ENCODE peak calls at places on chromosomes 2 and 18, in seven cellular contexts. One of them, this sample, is unnamed.

GRCh38 chr18:3246636-3247242 is 862 bp upstream of the MYL12A start:
- DNase-seq in choroid plexus epithelial cell: no peak
- DNase-seq in posterior vena cava: peak
- DNase-seq in neural crest cell: no peak
- DNase-seq in activated CD8-positive, alpha-beta memory T cell treated with anti-CD3 and anti-CD28 coated beads for 1 hour: no peak
- DNase-seq in activated CD4-positive, alpha-beta T cell treated with anti-CD3 and anti-CD28 coated beads, Interleukin-2, amount 10 ng/mL, durations not matched to agents 7 days and 5 days: peak
- DNase-seq in activated T-cell treated with anti-CD3 and anti-CD28 coated beads for 1 hour: no peak
- DNase-seq in this sample: peak

GRCh38 chr2:152740743-152741328 is 22.4 kb downstream of the ARL6IP6 start:
- DNase-seq in neural crest cell: no peak
- DNase-seq in posterior vena cava: no peak
- DNase-seq in activated CD8-positive, alpha-beta memory T cell treated with anti-CD3 and anti-CD28 coated beads for 1 hour: no peak
- DNase-seq in activated CD4-positive, alpha-beta T cell treated with anti-CD3 and anti-CD28 coated beads, Interleukin-2, amount 10 ng/mL, durations not matched to agents 7 days and 5 days: no peak
- DNase-seq in choroid plexus epithelial cell: peak
- DNase-seq in activated T-cell treated with anti-CD3 and anti-CD28 coated beads for 1 hour: no peak
- DNase-seq in this sample: no peak

GRCh38 chr2:224442092-224442999 is 40.4 kb upstream of the FAM124B start:
- DNase-seq in choroid plexus epithelial cell: peak
- DNase-seq in activated CD8-positive, alpha-beta memory T cell treated with anti-CD3 and anti-CD28 coated beads for 1 hour: no peak
- DNase-seq in activated CD4-positive, alpha-beta T cell treated with anti-CD3 and anti-CD28 coated beads, Interleukin-2, amount 10 ng/mL, durations not matched to agents 7 days and 5 days: peak
- DNase-seq in activated T-cell treated with anti-CD3 and anti-CD28 coated beads for 1 hour: no peak
- DNase-seq in posterior vena cava: peak
- DNase-seq in neural crest cell: no peak
- DNase-seq in this sample: peak

GRCh38 chr2:201234167-201235139 is 25.9 kb upstream of the CASP8 start:
- DNase-seq in activated CD8-positive, alpha-beta memory T cell treated with anti-CD3 and anti-CD28 coated beads for 1 hour: no peak
- DNase-seq in activated CD4-positive, alpha-beta T cell treated with anti-CD3 and anti-CD28 coated beads, Interleukin-2, amount 10 ng/mL, durations not matched to agents 7 days and 5 days: peak
- DNase-seq in activated T-cell treated with anti-CD3 and anti-CD28 coated beads for 1 hour: no peak
- DNase-seq in posterior vena cava: no peak
- DNase-seq in neural crest cell: no peak
- DNase-seq in choroid plexus epithelial cell: peak
- DNase-seq in this sample: no peak

GRCh38 chr2:159875083-159875482 is 77.1 kb upstream of the CD302 start:
- DNase-seq in activated T-cell treated with anti-CD3 and anti-CD28 coated beads for 1 hour: no peak
- DNase-seq in choroid plexus epithelial cell: no peak
- DNase-seq in posterior vena cava: no peak
- DNase-seq in activated CD4-positive, alpha-beta T cell treated with anti-CD3 and anti-CD28 coated beads, Interleukin-2, amount 10 ng/mL, durations not matched to agents 7 days and 5 days: peak
- DNase-seq in activated CD8-positive, alpha-beta memory T cell treated with anti-CD3 and anti-CD28 coated beads for 1 hour: no peak
- DNase-seq in neural crest cell: no peak
- DNase-seq in this sample: no peak

GRCh38 chr2:97951155-97951670 is 44.5 kb downstream of the TMEM131 start:
- DNase-seq in neural crest cell: no peak
- DNase-seq in activated T-cell treated with anti-CD3 and anti-CD28 coated beads for 1 hour: no peak
- DNase-seq in activated CD4-positive, alpha-beta T cell treated with anti-CD3 and anti-CD28 coated beads, Interleukin-2, amount 10 ng/mL, durations not matched to agents 7 days and 5 days: no peak
- DNase-seq in posterior vena cava: no peak
- DNase-seq in choroid plexus epithelial cell: peak
- DNase-seq in activated CD8-positive, alpha-beta memory T cell treated with anti-CD3 and anti-CD28 coated beads for 1 hour: no peak
- DNase-seq in this sample: no peak

GRCh38 chr2:32805104-32806095 is 141.4 kb upstream of the LTBP1 start:
- DNase-seq in activated CD4-positive, alpha-beta T cell treated with anti-CD3 and anti-CD28 coated beads, Interleukin-2, amount 10 ng/mL, durations not matched to agents 7 days and 5 days: no peak
- DNase-seq in activated T-cell treated with anti-CD3 and anti-CD28 coated beads for 1 hour: no peak
- DNase-seq in posterior vena cava: no peak
- DNase-seq in choroid plexus epithelial cell: peak
- DNase-seq in activated CD8-positive, alpha-beta memory T cell treated with anti-CD3 and anti-CD28 coated beads for 1 hour: no peak
- DNase-seq in neural crest cell: no peak
- DNase-seq in this sample: no peak

GRCh38 chr2:97693476-97693875 is 19.9 kb upstream of the ZAP70 start:
- DNase-seq in activated CD8-positive, alpha-beta memory T cell treated with anti-CD3 and anti-CD28 coated beads for 1 hour: no peak
- DNase-seq in activated CD4-positive, alpha-beta T cell treated with anti-CD3 and anti-CD28 coated beads, Interleukin-2, amount 10 ng/mL, durations not matched to agents 7 days and 5 days: no peak
- DNase-seq in choroid plexus epithelial cell: peak
- DNase-seq in neural crest cell: no peak
- DNase-seq in activated T-cell treated with anti-CD3 and anti-CD28 coated beads for 1 hour: no peak
- DNase-seq in posterior vena cava: no peak
- DNase-seq in this sample: no peak

GRCh38 chr2:202750778-202751427 is 116.1 kb downstream of the FAM117B start:
- DNase-seq in activated CD8-positive, alpha-beta memory T cell treated with anti-CD3 and anti-CD28 coated beads for 1 hour: no peak
- DNase-seq in posterior vena cava: no peak
- DNase-seq in choroid plexus epithelial cell: peak
- DNase-seq in activated T-cell treated with anti-CD3 and anti-CD28 coated beads for 1 hour: no peak
- DNase-seq in neural crest cell: no peak
- DNase-seq in activated CD4-positive, alpha-beta T cell treated with anti-CD3 and anti-CD28 coated beads, Interleukin-2, amount 10 ng/mL, durations not matched to agents 7 days and 5 days: no peak
- DNase-seq in this sample: no peak

GRCh38 chr18:845152-845819 is 33.2 kb upstream of the YES1 start:
- DNase-seq in activated T-cell treated with anti-CD3 and anti-CD28 coated beads for 1 hour: no peak
- DNase-seq in posterior vena cava: no peak
- DNase-seq in activated CD4-positive, alpha-beta T cell treated with anti-CD3 and anti-CD28 coated beads, Interleukin-2, amount 10 ng/mL, durations not matched to agents 7 days and 5 days: no peak
- DNase-seq in choroid plexus epithelial cell: peak
- DNase-seq in activated CD8-positive, alpha-beta memory T cell treated with anti-CD3 and anti-CD28 coated beads for 1 hour: no peak
- DNase-seq in neural crest cell: no peak
- DNase-seq in this sample: no peak

GRCh38 chr2:219029829-219030165 is 11.5 kb downstream of the CFAP65 start:
- DNase-seq in posterior vena cava: peak
- DNase-seq in activated CD4-positive, alpha-beta T cell treated with anti-CD3 and anti-CD28 coated beads, Interleukin-2, amount 10 ng/mL, durations not matched to agents 7 days and 5 days: peak
- DNase-seq in neural crest cell: peak
- DNase-seq in activated T-cell treated with anti-CD3 and anti-CD28 coated beads for 1 hour: peak
- DNase-seq in activated CD8-positive, alpha-beta memory T cell treated with anti-CD3 and anti-CD28 coated beads for 1 hour: peak
- DNase-seq in choroid plexus epithelial cell: peak
- DNase-seq in this sample: peak

This sample was measured in sciatic nerve.